ENCODE peak calls at places on chromosomes 12 and 14, in ten cellular contexts. One of them, this sample, is unnamed.

GRCh38 chr14:21734457-21735074 is 60.9 kb upstream of the OR4E1 start:
- DNase-seq in T-helper 1 cell: peak
- DNase-seq in pancreas: no peak
- DNase-seq in aorta: no peak
- DNase-seq in T-cell: peak
- DNase-seq in GF-D8: no peak
- DNase-seq in Panc1: peak
- DNase-seq in OCI-M1: peak
- DNase-seq in progenitor cell of endocrine pancreas: no peak
- DNase-seq in transverse colon: no peak
- DNase-seq in this sample: peak

GRCh38 chr12:105278043-105278697 is 42.2 kb upstream of the APPL2 start:
- DNase-seq in T-helper 1 cell: no peak
- DNase-seq in Panc1: no peak
- DNase-seq in OCI-M1: peak
- DNase-seq in pancreas: no peak
- DNase-seq in aorta: no peak
- DNase-seq in progenitor cell of endocrine pancreas: no peak
- DNase-seq in transverse colon: no peak
- DNase-seq in GF-D8: no peak
- DNase-seq in T-cell: no peak
- DNase-seq in this sample: no peak

GRCh38 chr14:71355324-71356201 is 448.3 kb downstream of the PCNX1 start:
- DNase-seq in GF-D8: no peak
- DNase-seq in transverse colon: no peak
- DNase-seq in pancreas: peak
- DNase-seq in progenitor cell of endocrine pancreas: no peak
- DNase-seq in aorta: no peak
- DNase-seq in OCI-M1: peak
- DNase-seq in T-helper 1 cell: no peak
- DNase-seq in T-cell: no peak
- DNase-seq in Panc1: no peak
- DNase-seq in this sample: no peak

GRCh38 chr12:99966429-99966828 is 18.3 kb downstream of the ANKS1B start:
- DNase-seq in GF-D8: no peak
- DNase-seq in aorta: no peak
- DNase-seq in progenitor cell of endocrine pancreas: no peak
- DNase-seq in transverse colon: no peak
- DNase-seq in Panc1: no peak
- DNase-seq in T-helper 1 cell: no peak
- DNase-seq in T-cell: no peak
- DNase-seq in pancreas: no peak
- DNase-seq in OCI-M1: no peak
- DNase-seq in this sample: no peak

GRCh38 chr14:95307402-95308041 is 12.2 kb downstream of the CLMN start:
- DNase-seq in progenitor cell of endocrine pancreas: no peak
- DNase-seq in aorta: peak
- DNase-seq in GF-D8: no peak
- DNase-seq in T-helper 1 cell: no peak
- DNase-seq in pancreas: peak
- DNase-seq in Panc1: no peak
- DNase-seq in T-cell: no peak
- DNase-seq in OCI-M1: no peak
- DNase-seq in transverse colon: no peak
- DNase-seq in this sample: no peak

GRCh38 chr14:64035143-64035542 is 182.3 kb downstream of the SYNE2 start:
- DNase-seq in T-helper 1 cell: no peak
- DNase-seq in aorta: no peak
- DNase-seq in T-cell: no peak
- DNase-seq in pancreas: no peak
- DNase-seq in progenitor cell of endocrine pancreas: no peak
- DNase-seq in transverse colon: no peak
- DNase-seq in OCI-M1: no peak
- DNase-seq in GF-D8: no peak
- DNase-seq in Panc1: no peak
- DNase-seq in this sample: no peak

GRCh38 chr12:49131973-49132461 is 822 bp upstream of the TUBA1B start:
- DNase-seq in progenitor cell of endocrine pancreas: no peak
- DNase-seq in T-cell: no peak
- DNase-seq in OCI-M1: peak
- DNase-seq in T-helper 1 cell: no peak
- DNase-seq in transverse colon: peak
- DNase-seq in Panc1: peak
- DNase-seq in aorta: no peak
- DNase-seq in GF-D8: peak
- DNase-seq in pancreas: no peak
- DNase-seq in this sample: no peak

GRCh38 chr14:64649383-64649998 is 54.7 kb upstream of the PLEKHG3 start:
- DNase-seq in transverse colon: peak
- DNase-seq in progenitor cell of endocrine pancreas: no peak
- DNase-seq in GF-D8: no peak
- DNase-seq in OCI-M1: no peak
- DNase-seq in T-cell: no peak
- DNase-seq in T-helper 1 cell: no peak
- DNase-seq in pancreas: no peak
- DNase-seq in aorta: no peak
- DNase-seq in Panc1: no peak
- DNase-seq in this sample: no peak

GRCh38 chr12:96121271-96121711 is 72.9 kb upstream of the ELK3 start:
- DNase-seq in GF-D8: no peak
- DNase-seq in T-helper 1 cell: no peak
- DNase-seq in aorta: no peak
- DNase-seq in progenitor cell of endocrine pancreas: no peak
- DNase-seq in Panc1: no peak
- DNase-seq in T-cell: no peak
- DNase-seq in transverse colon: no peak
- DNase-seq in OCI-M1: peak
- DNase-seq in pancreas: no peak
- DNase-seq in this sample: no peak